ENCODE peak calls at places on chromosomes 1 and 21, in six cellular contexts. One of them, this sample, is unnamed.

GRCh38 chr1:178645826-178646200 is 79.2 kb upstream of the RALGPS2 start:
- DNase-seq in GM12878: no peak
- DNase-seq in mesenchymal stem cell: no peak
- DNase-seq in tibial artery: no peak
- DNase-seq in right cardiac atrium: no peak
- DNase-seq in DND-41: no peak
- DNase-seq in this sample: no peak

GRCh38 chr1:99465176-99465900 is 180.6 kb upstream of the PALMD start:
- DNase-seq in GM12878: no peak
- DNase-seq in mesenchymal stem cell: peak; percentile 76
- DNase-seq in tibial artery: no peak
- DNase-seq in right cardiac atrium: no peak
- DNase-seq in DND-41: no peak
- DNase-seq in this sample: no peak

GRCh38 chr1:86069757-86070145 is 86.8 kb downstream of the COL24A1 start:
- DNase-seq in GM12878: no peak
- DNase-seq in mesenchymal stem cell: no peak
- DNase-seq in tibial artery: no peak
- DNase-seq in right cardiac atrium: no peak
- DNase-seq in DND-41: no peak
- DNase-seq in this sample: no peak

GRCh38 chr1:213657040-213657439 is 330.7 kb upstream of the PROX1 start:
- DNase-seq in GM12878: no peak
- DNase-seq in mesenchymal stem cell: no peak
- DNase-seq in tibial artery: no peak
- DNase-seq in right cardiac atrium: no peak
- DNase-seq in DND-41: no peak
- DNase-seq in this sample: no peak

GRCh38 chr1:54437783-54438182 is 31.6 kb upstream of the SSBP3 start:
- DNase-seq in GM12878: no peak
- DNase-seq in mesenchymal stem cell: no peak
- DNase-seq in tibial artery: no peak
- DNase-seq in right cardiac atrium: no peak
- DNase-seq in DND-41: no peak
- DNase-seq in this sample: no peak

GRCh38 chr1:212973426-212973825 is 23.1 kb downstream of the VASH2 start:
- DNase-seq in GM12878: no peak
- DNase-seq in mesenchymal stem cell: no peak
- DNase-seq in tibial artery: no peak
- DNase-seq in right cardiac atrium: no peak
- DNase-seq in DND-41: no peak
- DNase-seq in this sample: no peak

GRCh38 chr1:9985001-9985400 is 12.0 kb upstream of the RBP7 start:
- DNase-seq in GM12878: no peak
- DNase-seq in mesenchymal stem cell: no peak
- DNase-seq in tibial artery: no peak
- DNase-seq in right cardiac atrium: no peak
- DNase-seq in DND-41: no peak
- DNase-seq in this sample: no peak

GRCh38 chr1:69568435-69569280 is 936 bp downstream of the LRRC7 start:
- DNase-seq in GM12878: no peak
- DNase-seq in mesenchymal stem cell: peak; percentile 1
- DNase-seq in tibial artery: no peak
- DNase-seq in right cardiac atrium: no peak
- DNase-seq in DND-41: no peak
- DNase-seq in this sample: no peak

GRCh38 chr1:32318127-32318869 is 17.7 kb downstream of the MARCKSL1 start:
- DNase-seq in GM12878: no peak
- DNase-seq in mesenchymal stem cell: no peak
- DNase-seq in tibial artery: no peak
- DNase-seq in right cardiac atrium: no peak
- DNase-seq in DND-41: no peak
- DNase-seq in this sample: no peak

GRCh38 chr1:38095337-38096030 is 48.9 kb upstream of the POU3F1 start:
- DNase-seq in GM12878: no peak
- DNase-seq in mesenchymal stem cell: no peak
- DNase-seq in tibial artery: no peak
- DNase-seq in right cardiac atrium: no peak
- DNase-seq in DND-41: no peak
- DNase-seq in this sample: no peak

GRCh38 chr1:48916121-48917069 is 139.7 kb upstream of the BEND5 start:
- DNase-seq in GM12878: no peak
- DNase-seq in mesenchymal stem cell: peak; percentile 35
- DNase-seq in tibial artery: no peak
- DNase-seq in right cardiac atrium: no peak
- DNase-seq in DND-41: peak; percentile 6
- DNase-seq in this sample: no peak

GRCh38 chr1:239185245-239185619 is 201.1 kb upstream of the CHRM3 start:
- DNase-seq in GM12878: no peak
- DNase-seq in mesenchymal stem cell: no peak
- DNase-seq in tibial artery: no peak
- DNase-seq in right cardiac atrium: no peak
- DNase-seq in DND-41: no peak
- DNase-seq in this sample: no peak

GRCh38 chr1:24201941-24202440 is 14.9 kb upstream of the IFNLR1 start:
- DNase-seq in GM12878: no peak
- DNase-seq in mesenchymal stem cell: peak; percentile 89
- DNase-seq in tibial artery: peak; percentile 95
- DNase-seq in right cardiac atrium: peak; percentile 76
- DNase-seq in DND-41: peak; percentile 62
- DNase-seq in this sample: peak; percentile 72

GRCh38 chr1:6603424-6603850 is 768 bp upstream of the KLHL21 start:
- DNase-seq in GM12878: no peak
- DNase-seq in mesenchymal stem cell: peak; percentile 92
- DNase-seq in tibial artery: peak; percentile 53
- DNase-seq in right cardiac atrium: peak; percentile 78
- DNase-seq in DND-41: no peak
- DNase-seq in this sample: peak; percentile 87

GRCh38 chr1:199741586-199741985 is 285.9 kb upstream of the NR5A2 start:
- DNase-seq in GM12878: no peak
- DNase-seq in mesenchymal stem cell: no peak
- DNase-seq in tibial artery: no peak
- DNase-seq in right cardiac atrium: no peak
- DNase-seq in DND-41: no peak
- DNase-seq in this sample: no peak

GRCh38 chr1:1782399-1783221 is 4.3 kb upstream of the NADK start:
- DNase-seq in GM12878: no peak
- DNase-seq in mesenchymal stem cell: peak; percentile 61
- DNase-seq in tibial artery: peak; percentile 86
- DNase-seq in right cardiac atrium: peak; percentile 77
- DNase-seq in DND-41: no peak
- DNase-seq in this sample: peak; percentile 72

GRCh38 chr21:25639922-25640670 is 1.0 kb downstream of the JAM2 start:
- DNase-seq in GM12878: no peak
- DNase-seq in mesenchymal stem cell: peak; percentile 3
- DNase-seq in tibial artery: no peak
- DNase-seq in right cardiac atrium: peak; percentile 46
- DNase-seq in DND-41: no peak
- DNase-seq in this sample: peak; percentile 23

GRCh38 chr21:33813832-33814231 is 101.8 kb downstream of the ATP5PO start:
- DNase-seq in GM12878: no peak
- DNase-seq in mesenchymal stem cell: no peak
- DNase-seq in tibial artery: no peak
- DNase-seq in right cardiac atrium: no peak
- DNase-seq in DND-41: no peak
- DNase-seq in this sample: no peak

GRCh38 chr21:33808715-33809367 is 106.8 kb downstream of the ATP5PO start:
- DNase-seq in GM12878: no peak
- DNase-seq in mesenchymal stem cell: no peak
- DNase-seq in tibial artery: no peak
- DNase-seq in right cardiac atrium: no peak
- DNase-seq in DND-41: no peak
- DNase-seq in this sample: no peak

GRCh38 chr21:33816148-33816547 is 99.5 kb downstream of the ATP5PO start:
- DNase-seq in GM12878: no peak
- DNase-seq in mesenchymal stem cell: no peak
- DNase-seq in tibial artery: no peak
- DNase-seq in right cardiac atrium: no peak
- DNase-seq in DND-41: no peak
- DNase-seq in this sample: no peak

GRCh38 chr21:33815153-33815707 is 100.4 kb downstream of the ATP5PO start:
- DNase-seq in GM12878: no peak
- DNase-seq in mesenchymal stem cell: peak; percentile 16
- DNase-seq in tibial artery: peak; percentile 38
- DNase-seq in right cardiac atrium: no peak
- DNase-seq in DND-41: peak; percentile 23
- DNase-seq in this sample: no peak

DNA sequence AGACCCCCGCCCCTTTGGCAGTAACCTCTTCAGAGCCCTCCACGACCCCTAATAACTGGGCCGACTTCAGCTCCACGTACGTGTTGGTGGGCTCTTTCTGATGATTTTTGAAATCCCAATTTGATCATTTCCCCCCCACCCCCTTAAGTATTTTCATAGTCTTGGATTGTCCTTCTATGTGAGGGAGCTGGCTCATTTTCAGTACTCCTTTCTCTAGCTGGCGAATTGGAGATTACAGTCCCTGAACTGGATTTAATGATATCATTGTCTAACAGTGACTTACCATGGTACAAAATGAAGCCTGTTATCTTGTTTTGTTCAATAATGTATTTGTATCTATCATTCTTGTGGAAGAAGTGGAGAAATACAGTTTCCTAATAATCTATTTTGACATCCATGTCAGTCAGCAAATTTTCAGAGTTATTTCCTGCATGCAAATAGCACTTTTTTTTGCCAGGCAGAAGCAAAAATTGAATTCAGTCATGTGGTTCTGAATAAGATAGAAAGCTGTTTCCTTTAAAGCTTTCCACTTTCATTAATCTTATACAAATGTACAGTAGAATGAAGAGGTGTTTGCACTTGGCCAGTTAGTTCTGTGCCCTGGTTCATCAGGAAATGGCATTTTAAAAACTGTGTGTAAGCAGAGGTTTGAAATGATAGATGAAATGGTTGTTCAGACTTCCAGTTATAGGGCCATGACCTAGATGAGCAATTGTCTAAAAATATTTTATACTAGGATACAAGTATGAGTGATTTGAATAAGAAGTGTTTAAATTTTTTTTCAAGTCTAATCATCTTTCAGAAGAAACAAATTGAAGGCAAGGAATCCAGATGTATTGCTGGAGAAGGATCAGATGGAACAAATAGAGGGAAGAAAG is 104.2 kb downstream of the ATP5PO start:
- DNase-seq in GM12878: no peak
- DNase-seq in mesenchymal stem cell: no peak
- DNase-seq in tibial artery: no peak
- DNase-seq in right cardiac atrium: no peak
- DNase-seq in DND-41: no peak
- DNase-seq in this sample: no peak
- H3K27ac ChIP-seq in GM12878: no peak overlapping the region
- H3K27ac ChIP-seq in mesenchymal stem cell: no peak overlapping the region
- H3K27ac ChIP-seq in tibial artery: no peak overlapping the region
- H3K27ac ChIP-seq in right cardiac atrium: peak overlapping the region; percentile 40
- H3K27ac ChIP-seq in DND-41: no peak overlapping the region
- H3K27ac ChIP-seq in this sample: peak overlapping the region; percentile 33

DNA sequence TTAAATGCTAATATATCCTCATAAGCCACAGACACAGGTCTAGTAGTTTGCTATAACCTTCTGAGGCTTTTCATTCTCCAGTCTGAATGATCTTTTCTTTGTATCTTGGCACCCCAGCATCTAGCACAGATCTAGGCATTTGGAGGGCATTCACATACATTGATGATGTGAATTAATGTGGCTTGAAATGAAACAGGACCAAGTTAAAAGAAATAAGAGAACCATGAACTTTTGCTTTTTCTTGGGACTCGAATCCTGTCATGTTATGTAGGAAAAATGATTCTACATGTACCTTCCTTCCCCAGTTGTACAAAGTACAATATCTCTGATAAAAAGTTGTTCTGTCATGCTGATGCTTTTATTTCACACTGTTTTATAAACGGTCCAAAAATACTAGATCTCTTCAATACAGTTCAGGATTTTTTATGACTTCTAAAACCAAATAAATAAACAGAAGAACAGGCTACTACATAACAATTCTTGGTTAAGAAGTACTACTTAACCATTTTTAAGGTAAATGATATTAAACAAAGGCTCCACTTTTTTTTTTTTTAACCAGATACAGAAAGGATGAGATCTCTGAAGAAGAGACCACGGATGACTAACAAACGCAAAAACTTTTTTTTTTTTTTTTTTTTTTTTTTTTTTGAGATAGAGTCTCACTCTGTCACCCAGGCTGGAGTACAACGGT is 3.0 kb downstream of the SORT1 start:
- DNase-seq in GM12878: no peak
- DNase-seq in mesenchymal stem cell: no peak
- DNase-seq in tibial artery: no peak
- DNase-seq in right cardiac atrium: no peak
- DNase-seq in DND-41: no peak
- DNase-seq in this sample: no peak
- H3K4me1 ChIP-seq in GM12878: peaks cover 24% of the 10 kb centered on the region
- H3K4me1 ChIP-seq in mesenchymal stem cell: peaks cover 9% of the 10 kb centered on the region
- H3K4me1 ChIP-seq in tibial artery: peaks cover 17% of the 10 kb centered on the region
- H3K4me1 ChIP-seq in right cardiac atrium: peaks cover 6% of the 10 kb centered on the region
- H3K4me1 ChIP-seq in DND-41: peaks cover 51% of the 10 kb centered on the region
- H3K4me1 ChIP-seq in this sample: peaks cover 59% of the 10 kb centered on the region

GRCh38 chr1:46533179-46533864 is 18.1 kb downstream of the KNCN start:
- DNase-seq in GM12878: no peak
- DNase-seq in mesenchymal stem cell: peak; percentile 36
- DNase-seq in tibial artery: no peak
- DNase-seq in right cardiac atrium: peak; percentile 48
- DNase-seq in DND-41: no peak
- DNase-seq in this sample: peak; percentile 46
- H3K27ac ChIP-seq in GM12878: no peak overlapping the region
- H3K27ac ChIP-seq in mesenchymal stem cell: no peak overlapping the region
- H3K27ac ChIP-seq in tibial artery: peak overlapping the region; percentile 80
- H3K27ac ChIP-seq in right cardiac atrium: peak overlapping the region; percentile 4
- H3K27ac ChIP-seq in DND-41: no peak overlapping the region
- H3K27ac ChIP-seq in this sample: no peak overlapping the region

DNA sequence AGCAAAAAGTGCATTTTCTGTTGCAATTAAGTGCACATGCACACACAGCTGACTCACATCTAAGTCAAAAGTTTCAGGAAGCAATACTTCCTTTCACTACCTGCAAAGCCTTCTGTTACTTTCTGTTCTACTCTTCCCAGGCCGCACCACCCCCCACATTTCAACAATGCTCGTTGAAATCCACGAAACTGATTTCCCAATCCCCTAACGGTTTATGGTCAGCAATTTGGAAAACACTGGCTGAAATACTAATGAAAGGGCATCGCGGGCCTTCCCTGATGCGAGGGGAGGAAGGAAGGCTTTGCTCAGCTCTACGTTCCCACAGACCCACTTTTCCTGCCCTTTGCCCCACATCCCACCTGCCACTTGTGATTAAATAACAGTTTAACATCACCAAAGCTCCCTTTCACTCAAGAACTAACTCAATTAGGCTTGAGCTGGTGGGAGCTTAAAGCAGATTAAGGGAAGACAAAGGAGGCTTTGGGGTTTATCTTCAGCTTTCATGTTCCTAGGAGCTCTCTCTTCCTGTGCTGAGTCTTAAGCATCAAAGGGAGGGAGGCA is 243.2 kb upstream of the RAB4A start:
- DNase-seq in GM12878: no peak
- DNase-seq in mesenchymal stem cell: peak; percentile 84
- DNase-seq in tibial artery: peak; percentile 42
- DNase-seq in right cardiac atrium: peak; percentile 49
- DNase-seq in DND-41: peak; percentile 56
- DNase-seq in this sample: peak; percentile 40
- H3K4me1 ChIP-seq in GM12878: peaks cover 4% of the 10 kb centered on the region
- H3K4me1 ChIP-seq in mesenchymal stem cell: peaks cover 8% of the 10 kb centered on the region
- H3K4me1 ChIP-seq in tibial artery: peaks cover 15% of the 10 kb centered on the region
- H3K4me1 ChIP-seq in right cardiac atrium: peaks cover 7% of the 10 kb centered on the region
- H3K4me1 ChIP-seq in DND-41: peaks cover 18% of the 10 kb centered on the region
- H3K4me1 ChIP-seq in this sample: no peaks in the 10 kb centered on the region